ENCODE peak calls at places on chromosomes 6 and 20, in four cellular contexts. F is HT1080, B is iris pigment epithelial cell, V is neural crest cell. P is an unnamed sample.

GRCh38 chr20:61447950-61448349 is 195.9 kb downstream of the CDH4 start:
- DNase-seq in F (no peak), B (no peak), V (no peak), P (no peak)

GRCh38 chr6:13641315-13641714 is 26.2 kb downstream of the NOL7 start:
- DNase-seq in F (no peak), B (peak), V (no peak), P (peak)

GRCh38 chr6:40344566-40345185 is 242.5 kb downstream of the LRFN2 start:
- DNase-seq in F (no peak), B (no peak), V (no peak), P (no peak)

GRCh38 chr6:142384455-142385332 is 82.9 kb downstream of the ADGRG6 start:
- DNase-seq in F (no peak), B (no peak), V (no peak), P (peak)

GRCh38 chr6:52995913-52996685 is 1.0 kb upstream of the GSTA4 start:
- DNase-seq in F (peak), B (peak), V (peak), P (peak)

GRCh38 chr6:115582386-115582785 is 478.3 kb downstream of the FRK start:
- DNase-seq in F (no peak), B (no peak), V (no peak), P (peak)

GRCh38 chr20:57619053-57619831 is 984 bp downstream of the ZBP1 start:
- DNase-seq in F (peak), B (no peak), V (no peak), P (no peak)

GRCh38 chr6:63496388-63496804 is 75.9 kb upstream of the LOC128125822 start:
- DNase-seq in F (no peak), B (no peak), V (no peak), P (no peak)

GRCh38 chr6:81896561-81896960 is 144.1 kb upstream of the TENT5A start:
- DNase-seq in F (no peak), B (peak), V (no peak), P (peak)

GRCh38 chr20:1707588-1708449 is 50.2 kb upstream of the SIRPG start:
- DNase-seq in F (no peak), B (no peak), V (no peak), P (no peak)

GRCh38 chr6:33075568-33076405 is at the start of gene HLA-DPB1:
- DNase-seq in F (peak), B (peak), V (no peak), P (peak)

GRCh38 chr20:20780127-20780822 is 67.8 kb upstream of the RALGAPA2 start:
- DNase-seq in F (peak), B (peak), V (no peak), P (peak)

GRCh38 chr6:111823831-111824607 is 49.2 kb downstream of the FYN start:
- DNase-seq in F (peak), B (peak), V (no peak), P (peak)